ENCODE peak calls at places on chromosomes 11 and 22, in eight cellular contexts. I is heart right ventricle, S is HCT116, N is GM06990, U is fibroblast of mammary gland, H is fibroblast of the aortic adventitia, Y is AG10803, W is Caco-2. D is an unnamed sample.

GRCh38 chr11:34972892-34973291 is 56.5 kb downstream of the PDHX start:
- DNase-seq in I (no peak), S (no peak), N (no peak), U (peak; percentile 59), H (peak; percentile 51), Y (peak; percentile 63), W (no peak), D (peak; percentile 43)

GRCh38 chr11:3201677-3202181 is 16.9 kb downstream of the MRGPRG start:
- DNase-seq in I (no peak), S (no peak), N (no peak), U (no peak), H (no peak), Y (no peak), W (peak; percentile 31), D (no peak)

GRCh38 chr11:67051494-67051893 is 5.2 kb upstream of the RHOD start:
- DNase-seq in I (no peak), S (no peak), N (no peak), U (no peak), H (no peak), Y (no peak), W (no peak), D (no peak)

GRCh38 chr11:29956076-29956556 is 60.7 kb downstream of the KCNA4 start:
- DNase-seq in I (no peak), S (no peak), N (no peak), U (no peak), H (no peak), Y (no peak), W (no peak), D (no peak)

GRCh38 chr11:120715239-120715638 is 203.7 kb downstream of the GRIK4 start:
- DNase-seq in I (no peak), S (no peak), N (no peak), U (peak; percentile 14), H (peak; percentile 7), Y (no peak), W (no peak), D (no peak)

GRCh38 chr11:76763573-76764348 is 19.4 kb upstream of the TSKU start:
- DNase-seq in I (no peak), S (no peak), N (no peak), U (peak; percentile 86), H (peak; percentile 98), Y (peak; percentile 85), W (peak; percentile 24), D (peak; percentile 71)

GRCh38 chr11:128515086-128515485 is 72.3 kb downstream of the ETS1 start:
- DNase-seq in I (no peak), S (no peak), N (no peak), U (peak; percentile 20), H (no peak), Y (no peak), W (no peak), D (no peak)

GRCh38 chr11:64556044-64556720 is 34.8 kb upstream of the SLC22A12 start:
- DNase-seq in I (no peak), S (no peak), N (no peak), U (no peak), H (no peak), Y (no peak), W (no peak), D (no peak)

GRCh38 chr22:36238348-36239149 is 778 bp downstream of the APOL2 start:
- DNase-seq in I (no peak), S (no peak), N (no peak), U (no peak), H (no peak), Y (no peak), W (no peak), D (peak; percentile 47)

GRCh38 chr22:29816539-29816938 is 21.5 kb downstream of the ASCC2 start:
- DNase-seq in I (no peak), S (no peak), N (no peak), U (no peak), H (peak; percentile 40), Y (peak; percentile 7), W (no peak), D (no peak)

GRCh38 chr22:16963189-16963945 is 44.7 kb downstream of the GAB4 start:
- DNase-seq in I (no peak), S (no peak), N (no peak), U (no peak), H (no peak), Y (no peak), W (no peak), D (no peak)

GRCh38 chr11:76296731-76297130 is 84.2 kb downstream of the THAP12 start:
- DNase-seq in I (no peak), S (no peak), N (no peak), U (no peak), H (no peak), Y (no peak), W (no peak), D (no peak)

GRCh38 chr22:37193629-37194191 is 5.7 kb upstream of the C1QTNF6 start:
- DNase-seq in I (no peak), S (no peak), N (no peak), U (peak; percentile 77), H (no peak), Y (peak; percentile 17), W (peak; percentile 31), D (no peak)

GRCh38 chr11:84522331-84522730 is 1104.8 kb downstream of the DLG2 start:
- DNase-seq in I (no peak), S (no peak), N (no peak), U (peak; percentile 69), H (peak; percentile 45), Y (peak; percentile 11), W (no peak), D (no peak)

GRCh38 chr11:86486261-86487030 is 111.8 kb downstream of the CCDC81 start:
- DNase-seq in I (no peak), S (no peak), N (peak; percentile 18), U (no peak), H (no peak), Y (peak; percentile 78), W (no peak), D (no peak)

GRCh38 chr11:12229450-12230229 is 119.2 kb downstream of the MICAL2 start:
- DNase-seq in I (no peak), S (no peak), N (no peak), U (no peak), H (no peak), Y (no peak), W (no peak), D (no peak)

GRCh38 chr11:68868221-68868620 is 26.5 kb upstream of the CPT1A start:
- DNase-seq in I (no peak), S (no peak), N (no peak), U (no peak), H (no peak), Y (no peak), W (no peak), D (no peak)

GRCh38 chr11:68878022-68878421 is 25.6 kb downstream of the MRPL21 start:
- DNase-seq in I (no peak), S (no peak), N (no peak), U (no peak), H (no peak), Y (no peak), W (no peak), D (no peak)

GRCh38 chr11:68867067-68867466 is 25.4 kb upstream of the CPT1A start:
- DNase-seq in I (no peak), S (no peak), N (no peak), U (no peak), H (no peak), Y (no peak), W (no peak), D (no peak)

GRCh38 chr11:68870470-68870869 is 28.8 kb upstream of the CPT1A start:
- DNase-seq in I (no peak), S (no peak), N (no peak), U (peak; percentile 23), H (peak; percentile 40), Y (no peak), W (no peak), D (no peak)

DNA sequence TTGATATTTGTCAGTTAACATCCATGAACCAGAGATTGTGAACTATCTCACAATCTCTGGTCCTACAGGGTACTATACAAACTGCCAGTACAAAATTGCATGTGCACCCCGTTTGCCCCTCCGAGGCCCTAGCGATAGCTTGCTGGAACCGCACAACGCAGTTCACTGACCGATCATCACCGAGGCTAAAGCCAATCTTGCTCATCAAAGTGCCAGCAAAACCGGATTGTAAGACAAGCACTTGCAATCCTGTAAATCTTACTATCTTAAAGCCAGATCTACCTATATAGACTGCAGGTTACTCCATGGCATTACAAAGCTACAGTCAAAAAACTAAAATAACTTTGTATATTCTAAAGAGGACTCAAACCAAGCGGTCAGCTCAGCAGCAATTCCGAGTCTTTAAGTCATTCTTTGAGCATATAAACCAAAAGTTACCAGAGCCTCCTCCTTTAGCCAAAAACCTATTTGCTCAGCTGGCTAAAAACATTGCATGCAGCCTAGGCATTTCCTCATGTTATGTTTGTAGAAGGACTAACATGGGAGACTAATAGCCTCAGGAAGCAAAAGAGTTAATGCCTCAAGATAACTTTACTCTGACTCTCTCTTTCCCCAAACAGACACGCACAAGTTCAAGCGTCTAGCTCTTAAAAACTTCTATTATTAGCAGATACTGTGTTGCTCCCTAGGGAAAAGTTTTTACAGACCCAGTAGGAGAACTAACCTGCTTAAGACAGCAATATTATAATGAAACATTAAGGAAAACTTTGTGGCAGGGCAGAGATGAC is 30.7 kb upstream of the CPT1A start:
- DNase-seq in I (no peak), S (no peak), N (no peak), U (peak; percentile 7), H (peak; percentile 60), Y (peak; percentile 38), W (no peak), D (no peak)
- H3K4me3 ChIP-seq in I (no peak overlapping the region), S (no peak overlapping the region), N (no peak overlapping the region), U (no peak overlapping the region), H (no peak overlapping the region), Y (no peak overlapping the region), W (no peak overlapping the region), D (no peak overlapping the region)

DNA sequence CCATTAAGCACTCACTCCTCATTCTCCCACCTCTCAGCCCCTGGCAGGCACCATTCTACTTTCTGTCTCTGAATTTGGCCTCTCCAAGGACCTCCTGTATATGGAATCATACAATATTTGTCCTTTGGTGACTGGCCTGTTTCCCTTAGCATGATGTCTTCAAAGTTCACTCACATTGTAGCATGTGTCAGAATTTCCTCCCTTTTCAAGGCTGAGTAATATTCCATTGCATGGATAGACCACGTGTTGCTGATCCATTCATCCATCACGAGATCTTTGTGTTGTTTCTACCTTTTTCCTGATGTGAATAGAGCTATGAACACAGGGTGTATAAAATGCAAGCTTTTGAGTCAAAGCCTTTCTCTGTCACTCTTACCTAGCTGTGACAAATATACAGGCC is 11.6 kb downstream of the FADS2 start:
- DNase-seq in I (no peak), S (no peak), N (no peak), U (no peak), H (no peak), Y (no peak), W (no peak), D (no peak)
- TF ChIP-seq CTCF in I (no peak), S (no peak), N (no peak), U (no peak), H (no peak), Y (no peak), W (no peak), D (no peak)

GRCh38 chr22:27270818-27271510 is 530.6 kb downstream of the MN1 start:
- DNase-seq in I (peak; percentile 50), S (no peak), N (no peak), U (no peak), H (no peak), Y (no peak), W (no peak), D (no peak)
- H3K4me3 ChIP-seq in I (no peak overlapping the region), S (no peak overlapping the region), N (no peak overlapping the region), U (no peak overlapping the region), H (no peak overlapping the region), Y (no peak overlapping the region), W (no peak overlapping the region), D (no peak overlapping the region)

DNA sequence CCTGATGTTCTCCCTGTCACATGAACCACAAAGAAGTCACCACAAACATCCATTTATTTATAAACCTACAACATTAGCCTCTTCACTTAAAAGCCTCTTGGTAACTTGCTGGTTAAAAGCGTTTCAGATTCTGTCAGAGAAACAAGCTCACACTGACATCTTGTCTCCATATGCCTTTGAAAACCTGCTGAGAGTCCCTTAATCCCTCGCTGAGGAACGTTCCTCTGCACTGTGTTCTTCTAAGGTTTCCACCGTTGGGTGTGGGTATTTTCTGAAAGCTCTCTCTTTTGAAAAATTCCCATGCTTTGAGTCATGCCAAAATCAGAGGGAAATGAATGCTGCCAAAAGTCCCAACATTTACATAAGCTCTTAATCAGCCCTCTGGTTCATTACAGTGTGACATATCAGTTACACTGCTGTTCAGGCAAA is 149.8 kb downstream of the CCDC34 start:
- DNase-seq in I (no peak), S (no peak), N (no peak), U (peak; percentile 94), H (peak; percentile 93), Y (peak; percentile 97), W (no peak), D (peak; percentile 94)
- TF ChIP-seq CTCF in I (no peak), S (no peak), N (no peak), U (no peak), H (no peak), Y (no peak), W (no peak), D (no peak)